ENCODE peak calls at places on chromosomes 13 and 19, in six cellular contexts. I, R, B, C, F and H are unnamed samples.

GRCh38 chr13:36148436-36148835 is 17.3 kb upstream of the DCLK1 start:
- DNase-seq in I (no peak), R (no peak), B (peak), C (no peak), F (no peak), H (no peak)

GRCh38 chr19:18896421-18896841 is 473 bp upstream of the CERS1 start:
- DNase-seq in I (no peak), R (no peak), B (no peak), C (no peak), F (no peak), H (no peak)

GRCh38 chr13:33548065-33548464 is 262.5 kb upstream of the STARD13 start:
- DNase-seq in I (no peak), R (no peak), B (no peak), C (no peak), F (no peak), H (no peak)

GRCh38 chr13:48600374-48601364 is 53.1 kb upstream of the CYSLTR2 start:
- DNase-seq in I (no peak), R (no peak), B (peak), C (peak), F (no peak), H (no peak)

GRCh38 chr13:26482451-26483197 is 74.9 kb upstream of the WASF3 start:
- DNase-seq in I (peak), R (peak), B (peak), C (peak), F (no peak), H (peak)

GRCh38 chr13:105957769-105958438 is 577.6 kb downstream of the EFNB2 start:
- DNase-seq in I (no peak), R (no peak), B (no peak), C (no peak), F (no peak), H (no peak)

GRCh38 chr13:90770334-90770733 is 577.2 kb upstream of the MIR17HG start:
- DNase-seq in I (no peak), R (no peak), B (no peak), C (no peak), F (no peak), H (no peak)

GRCh38 chr19:49403404-49404187 is 15.5 kb downstream of the KASH5 start:
- DNase-seq in I (peak), R (no peak), B (peak), C (no peak), F (no peak), H (peak)

GRCh38 chr13:72004975-72005374 is 138.0 kb upstream of the DACH1 start:
- DNase-seq in I (no peak), R (no peak), B (peak), C (peak), F (no peak), H (no peak)

GRCh38 chr13:75307370-75307984 is 174.5 kb downstream of the TBC1D4 start:
- DNase-seq in I (no peak), R (no peak), B (peak), C (no peak), F (no peak), H (no peak)

GRCh38 chr13:42696191-42696590 is 85.2 kb upstream of the FAM216B start:
- DNase-seq in I (no peak), R (no peak), B (peak), C (peak), F (no peak), H (no peak)

GRCh38 chr19:10552596-10553053 is 8.9 kb downstream of the ATG4D start:
- DNase-seq in I (no peak), R (no peak), B (no peak), C (peak), F (no peak), H (peak)

GRCh38 chr19:53808710-53809125 is 15.4 kb downstream of the NLRP12 start:
- DNase-seq in I (no peak), R (no peak), B (peak), C (peak), F (no peak), H (no peak)

GRCh38 chr19:412356-413355 is 3.7 kb upstream of the C2CD4C start:
- DNase-seq in I (peak), R (no peak), B (no peak), C (no peak), F (no peak), H (no peak)

GRCh38 chr19:38310986-38311385 is 4.8 kb downstream of the YIF1B start:
- DNase-seq in I (no peak), R (no peak), B (no peak), C (no peak), F (no peak), H (no peak)

GRCh38 chr13:21060063-21060826 is 1.1 kb downstream of the LATS2 start:
- DNase-seq in I (peak), R (peak), B (peak), C (no peak), F (no peak), H (no peak)

GRCh38 chr13:109917422-109917821 is 131.0 kb upstream of the IRS2 start:
- DNase-seq in I (no peak), R (no peak), B (no peak), C (no peak), F (no peak), H (no peak)

GRCh38 chr19:55336101-55336500 is 3.6 kb upstream of the KMT5C start:
- DNase-seq in I (no peak), R (no peak), B (no peak), C (no peak), F (no peak), H (no peak)

GRCh38 chr19:55453861-55454260 is 7.6 kb downstream of the ISOC2 start:
- DNase-seq in I (no peak), R (no peak), B (no peak), C (no peak), F (no peak), H (no peak)

GRCh38 chr19:54081032-54081431 is at the start of gene TARM1:
- DNase-seq in I (no peak), R (no peak), B (no peak), C (no peak), F (no peak), H (no peak)

GRCh38 chr13:51803422-51804294 is at the start of gene DHRS12:
- DNase-seq in I (peak), R (peak), B (peak), C (peak), F (peak), H (peak)

GRCh38 chr13:20134732-20135131 is 26.1 kb downstream of the GJA3 start:
- DNase-seq in I (no peak), R (no peak), B (no peak), C (no peak), F (no peak), H (no peak)

GRCh38 chr19:55553217-55554182 is 8.2 kb upstream of the SBK3 start:
- DNase-seq in I (no peak), R (no peak), B (peak), C (no peak), F (no peak), H (no peak)

GRCh38 chr13:59776924-59777690 is 386.6 kb downstream of the DIAPH3 start:
- DNase-seq in I (no peak), R (no peak), B (peak), C (peak), F (no peak), H (no peak)

GRCh38 chr13:59770451-59770850 is 393.3 kb downstream of the DIAPH3 start:
- DNase-seq in I (no peak), R (no peak), B (no peak), C (no peak), F (no peak), H (no peak)

GRCh38 chr13:59766236-59766635 is 397.5 kb downstream of the DIAPH3 start:
- DNase-seq in I (no peak), R (no peak), B (no peak), C (no peak), F (no peak), H (no peak)

GRCh38 chr13:59774511-59774911 is 389.2 kb downstream of the DIAPH3 start:
- DNase-seq in I (peak), R (no peak), B (peak), C (peak), F (no peak), H (no peak)

GRCh38 chr13:59771272-59771671 is 392.5 kb downstream of the DIAPH3 start:
- DNase-seq in I (no peak), R (no peak), B (no peak), C (peak), F (no peak), H (no peak)
- TF ChIP-seq CTCF in I (peak), R (no peak), B (peak), C (peak), F (no peak), H (no peak)

GRCh38 chr13:29595380-29596063 is at the start of gene SLC7A1:
- DNase-seq in I (peak), R (peak), B (peak), C (peak), F (peak), H (peak)
- TF ChIP-seq CTCF in I (no peak), R (no peak), B (no peak), C (no peak), F (no peak), H (no peak)

DNA sequence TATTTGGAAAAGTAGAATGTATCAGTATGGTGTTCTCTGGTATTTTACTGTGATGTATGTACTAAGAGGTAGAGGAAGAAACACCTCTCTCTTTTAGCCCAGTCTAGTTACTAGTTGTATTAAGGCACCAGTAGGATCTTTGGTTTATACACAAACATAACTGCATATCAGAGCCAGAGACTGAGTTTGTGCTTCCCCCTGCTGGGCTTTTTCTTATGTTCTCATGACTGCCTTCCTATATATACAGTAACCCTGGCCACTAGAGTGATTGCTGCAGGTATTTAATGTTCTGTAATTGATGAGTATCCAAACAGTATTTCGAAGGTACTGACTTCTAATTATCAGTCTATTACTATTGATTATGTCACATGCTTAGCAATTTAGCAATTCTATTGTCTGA is 202.5 kb upstream of the KLHL1 start:
- DNase-seq in I (peak), R (peak), B (peak), C (peak), F (no peak), H (no peak)
- TF ChIP-seq CTCF in I (peak), R (no peak), B (peak), C (no peak), F (no peak), H (no peak)

GRCh38 chr19:6774821-6775707 is 2.6 kb downstream of the VAV1 start:
- DNase-seq in I (no peak), R (no peak), B (no peak), C (peak), F (peak), H (no peak)

GRCh38 chr19:6769006-6769637 is 1.9 kb upstream of the SH2D3A start:
- DNase-seq in I (no peak), R (no peak), B (no peak), C (peak), F (no peak), H (no peak)

GRCh38 chr19:6772866-6773322 is 386 bp downstream of the VAV1 start:
- DNase-seq in I (no peak), R (no peak), B (no peak), C (no peak), F (no peak), H (no peak)

GRCh38 chr19:6773323-6773931 is 919 bp downstream of the VAV1 start:
- DNase-seq in I (no peak), R (peak), B (no peak), C (no peak), F (peak), H (peak)

GRCh38 chr19:6772028-6772865 is at the start of gene VAV1:
- DNase-seq in I (no peak), R (peak), B (no peak), C (no peak), F (peak), H (peak)
- TF ChIP-seq CTCF in I (no peak), R (no peak), B (no peak), C (no peak), F (peak), H (peak)

GRCh38 chr19:39483141-39483540 is 2.5 kb downstream of the TIMM50 start:
- DNase-seq in I (no peak), R (no peak), B (no peak), C (no peak), F (no peak), H (no peak)

GRCh38 chr19:39481229-39481545 is 549 bp downstream of the TIMM50 start:
- DNase-seq in I (no peak), R (no peak), B (no peak), C (no peak), F (no peak), H (no peak)

GRCh38 chr19:39479916-39480315 is 722 bp upstream of the TIMM50 start:
- DNase-seq in I (no peak), R (no peak), B (no peak), C (no peak), F (no peak), H (no peak)

GRCh38 chr19:39481676-39482075 is 1.0 kb downstream of the TIMM50 start:
- DNase-seq in I (no peak), R (no peak), B (no peak), C (no peak), F (no peak), H (no peak)

DNA sequence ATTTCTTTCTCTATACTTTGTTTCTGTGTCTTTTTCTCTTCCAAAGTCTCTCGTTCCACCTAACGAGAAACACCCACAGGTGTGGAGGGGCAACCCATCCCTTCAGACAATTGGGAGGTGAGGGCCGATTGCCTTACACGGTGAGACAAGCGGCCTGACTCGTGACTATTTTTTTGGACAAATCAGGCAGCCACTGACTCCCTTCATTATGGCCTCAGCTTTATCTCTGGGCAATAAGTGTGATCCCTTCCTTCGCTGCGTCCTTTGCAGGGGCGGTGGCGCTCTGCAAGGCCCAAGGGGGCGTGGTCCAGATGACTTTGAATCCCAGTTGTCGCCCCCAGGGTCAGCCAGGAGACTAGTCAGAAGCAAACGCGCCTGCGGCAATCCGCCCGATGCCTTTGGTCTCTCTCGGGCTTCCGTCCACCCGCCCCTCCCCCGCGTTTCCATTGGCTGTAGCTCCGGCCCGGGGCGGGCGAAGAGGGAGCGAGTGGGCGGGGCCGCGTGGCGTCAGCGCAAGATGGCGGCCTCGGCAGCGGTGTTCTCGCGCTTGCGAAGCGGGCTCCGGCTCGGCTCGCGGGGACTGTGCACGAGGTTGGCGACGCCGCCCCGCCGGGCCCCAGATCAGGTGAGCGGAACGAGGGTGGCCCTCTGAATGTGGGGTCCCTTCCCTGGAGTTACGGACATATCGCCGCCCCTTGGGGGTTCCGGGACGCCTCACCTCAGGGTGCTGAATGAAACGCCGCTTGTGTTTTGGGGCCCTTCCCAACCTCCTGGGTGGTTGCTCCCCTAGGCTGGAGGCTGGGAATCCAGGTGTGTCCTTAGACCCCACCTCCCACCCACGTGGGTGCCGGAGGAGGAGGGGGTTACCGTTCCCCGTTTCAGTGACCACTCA is at the start of gene TIMM50:
- DNase-seq in I (peak), R (peak), B (peak), C (peak), F (peak), H (peak)
- TF ChIP-seq CTCF in I (no peak), R (no peak), B (no peak), C (no peak), F (no peak), H (no peak)